ENCODE peak calls at places on chromosomes 3 and 15, in ten cellular contexts. One of them, this sample, is unnamed.

GRCh38 chr15:60399931-60400330 is 2.1 kb upstream of the ANXA2 start:
- DNase-seq in CD4-positive, CD25-positive, alpha-beta regulatory T cell: no peak
- DNase-seq in GM23248: peak; percentile 82
- DNase-seq in psoas muscle: no peak
- DNase-seq in right cardiac atrium: no peak
- DNase-seq in Panc1: no peak
- DNase-seq in breast epithelium: no peak
- DNase-seq in right lobe of liver: no peak
- DNase-seq in heart left ventricle: no peak
- DNase-seq in IMR-90: peak; percentile 84
- DNase-seq in this sample: peak; percentile 79

GRCh38 chr3:181629701-181630100 is 82.0 kb upstream of the SOX2 start:
- DNase-seq in CD4-positive, CD25-positive, alpha-beta regulatory T cell: no peak
- DNase-seq in GM23248: no peak
- DNase-seq in psoas muscle: no peak
- DNase-seq in right cardiac atrium: no peak
- DNase-seq in Panc1: no peak
- DNase-seq in breast epithelium: no peak
- DNase-seq in right lobe of liver: no peak
- DNase-seq in heart left ventricle: no peak
- DNase-seq in IMR-90: no peak
- DNase-seq in this sample: no peak

GRCh38 chr3:58688563-58688962 is 22.0 kb upstream of the FAM3D start:
- DNase-seq in CD4-positive, CD25-positive, alpha-beta regulatory T cell: no peak
- DNase-seq in GM23248: no peak
- DNase-seq in psoas muscle: no peak
- DNase-seq in right cardiac atrium: no peak
- DNase-seq in Panc1: no peak
- DNase-seq in breast epithelium: no peak
- DNase-seq in right lobe of liver: no peak
- DNase-seq in heart left ventricle: no peak
- DNase-seq in IMR-90: no peak
- DNase-seq in this sample: no peak

GRCh38 chr15:40357246-40357645 is 773 bp upstream of the DISP2 start:
- DNase-seq in CD4-positive, CD25-positive, alpha-beta regulatory T cell: no peak
- DNase-seq in GM23248: no peak
- DNase-seq in psoas muscle: no peak
- DNase-seq in right cardiac atrium: no peak
- DNase-seq in Panc1: no peak
- DNase-seq in breast epithelium: no peak
- DNase-seq in right lobe of liver: no peak
- DNase-seq in heart left ventricle: no peak
- DNase-seq in IMR-90: no peak
- DNase-seq in this sample: no peak

GRCh38 chr3:51992017-51992682 is 3.5 kb downstream of the RPL29 start:
- DNase-seq in CD4-positive, CD25-positive, alpha-beta regulatory T cell: no peak
- DNase-seq in GM23248: no peak
- DNase-seq in psoas muscle: no peak
- DNase-seq in right cardiac atrium: no peak
- DNase-seq in Panc1: no peak
- DNase-seq in breast epithelium: no peak
- DNase-seq in right lobe of liver: no peak
- DNase-seq in heart left ventricle: no peak
- DNase-seq in IMR-90: no peak
- DNase-seq in this sample: no peak

GRCh38 chr15:53558384-53558783 is 201.1 kb downstream of the WDR72 start:
- DNase-seq in CD4-positive, CD25-positive, alpha-beta regulatory T cell: no peak
- DNase-seq in GM23248: no peak
- DNase-seq in psoas muscle: no peak
- DNase-seq in right cardiac atrium: no peak
- DNase-seq in Panc1: no peak
- DNase-seq in breast epithelium: no peak
- DNase-seq in right lobe of liver: no peak
- DNase-seq in heart left ventricle: no peak
- DNase-seq in IMR-90: no peak
- DNase-seq in this sample: no peak

GRCh38 chr3:182485306-182485705 is 308.0 kb upstream of the ATP11B start:
- DNase-seq in CD4-positive, CD25-positive, alpha-beta regulatory T cell: no peak
- DNase-seq in GM23248: no peak
- DNase-seq in psoas muscle: no peak
- DNase-seq in right cardiac atrium: no peak
- DNase-seq in Panc1: no peak
- DNase-seq in breast epithelium: no peak
- DNase-seq in right lobe of liver: no peak
- DNase-seq in heart left ventricle: no peak
- DNase-seq in IMR-90: no peak
- DNase-seq in this sample: no peak

GRCh38 chr3:63508305-63508704 is 144.2 kb upstream of the SNTN start:
- DNase-seq in CD4-positive, CD25-positive, alpha-beta regulatory T cell: no peak
- DNase-seq in GM23248: peak; percentile 7
- DNase-seq in psoas muscle: no peak
- DNase-seq in right cardiac atrium: no peak
- DNase-seq in Panc1: no peak
- DNase-seq in breast epithelium: no peak
- DNase-seq in right lobe of liver: no peak
- DNase-seq in heart left ventricle: no peak
- DNase-seq in IMR-90: no peak
- DNase-seq in this sample: no peak

GRCh38 chr3:73074681-73075305 is 13.3 kb downstream of the EBLN2 start:
- DNase-seq in CD4-positive, CD25-positive, alpha-beta regulatory T cell: no peak
- DNase-seq in GM23248: peak; percentile 10
- DNase-seq in psoas muscle: no peak
- DNase-seq in right cardiac atrium: no peak
- DNase-seq in Panc1: no peak
- DNase-seq in breast epithelium: no peak
- DNase-seq in right lobe of liver: no peak
- DNase-seq in heart left ventricle: no peak
- DNase-seq in IMR-90: no peak
- DNase-seq in this sample: peak; percentile 85

GRCh38 chr15:50916395-50916794 is 7.9 kb downstream of the AP4E1 start:
- DNase-seq in CD4-positive, CD25-positive, alpha-beta regulatory T cell: no peak
- DNase-seq in GM23248: no peak
- DNase-seq in psoas muscle: no peak
- DNase-seq in right cardiac atrium: no peak
- DNase-seq in Panc1: no peak
- DNase-seq in breast epithelium: no peak
- DNase-seq in right lobe of liver: no peak
- DNase-seq in heart left ventricle: no peak
- DNase-seq in IMR-90: no peak
- DNase-seq in this sample: no peak

GRCh38 chr15:61820212-61820611 is 240.0 kb downstream of the VPS13C start:
- DNase-seq in CD4-positive, CD25-positive, alpha-beta regulatory T cell: no peak
- DNase-seq in GM23248: no peak
- DNase-seq in psoas muscle: no peak
- DNase-seq in right cardiac atrium: no peak
- DNase-seq in Panc1: no peak
- DNase-seq in breast epithelium: no peak
- DNase-seq in right lobe of liver: no peak
- DNase-seq in heart left ventricle: no peak
- DNase-seq in IMR-90: no peak
- DNase-seq in this sample: no peak

GRCh38 chr3:4981160-4981687 is 2.0 kb downstream of the BHLHE40 start:
- DNase-seq in CD4-positive, CD25-positive, alpha-beta regulatory T cell: peak; percentile 23
- DNase-seq in GM23248: peak; percentile 58
- DNase-seq in psoas muscle: no peak
- DNase-seq in right cardiac atrium: no peak
- DNase-seq in Panc1: no peak
- DNase-seq in breast epithelium: no peak
- DNase-seq in right lobe of liver: no peak
- DNase-seq in heart left ventricle: no peak
- DNase-seq in IMR-90: peak; percentile 34
- DNase-seq in this sample: peak; percentile 33

GRCh38 chr3:4978966-4979400 is 254 bp upstream of the BHLHE40 start:
- DNase-seq in CD4-positive, CD25-positive, alpha-beta regulatory T cell: peak; percentile 91
- DNase-seq in GM23248: peak; percentile 99
- DNase-seq in psoas muscle: peak; percentile 96
- DNase-seq in right cardiac atrium: peak; percentile 97
- DNase-seq in Panc1: no peak
- DNase-seq in breast epithelium: peak; percentile 97
- DNase-seq in right lobe of liver: peak; percentile 99
- DNase-seq in heart left ventricle: peak; percentile 98
- DNase-seq in IMR-90: peak; percentile 99
- DNase-seq in this sample: peak; percentile 99

GRCh38 chr3:4980229-4981159 is 1.3 kb downstream of the BHLHE40 start:
- DNase-seq in CD4-positive, CD25-positive, alpha-beta regulatory T cell: peak; percentile 85
- DNase-seq in GM23248: peak; percentile 97
- DNase-seq in psoas muscle: peak; percentile 92
- DNase-seq in right cardiac atrium: peak; percentile 97
- DNase-seq in Panc1: no peak
- DNase-seq in breast epithelium: peak; percentile 89
- DNase-seq in right lobe of liver: peak; percentile 90
- DNase-seq in heart left ventricle: peak; percentile 95
- DNase-seq in IMR-90: peak; percentile 92
- DNase-seq in this sample: peak; percentile 96

GRCh38 chr3:4978259-4978965 is 825 bp upstream of the BHLHE40 start:
- DNase-seq in CD4-positive, CD25-positive, alpha-beta regulatory T cell: peak; percentile 72
- DNase-seq in GM23248: peak; percentile 99
- DNase-seq in psoas muscle: peak; percentile 98
- DNase-seq in right cardiac atrium: peak; percentile 99
- DNase-seq in Panc1: no peak
- DNase-seq in breast epithelium: peak; percentile 95
- DNase-seq in right lobe of liver: peak; percentile 99
- DNase-seq in heart left ventricle: peak; percentile 98
- DNase-seq in IMR-90: peak; percentile 97
- DNase-seq in this sample: peak; percentile 99

DNA sequence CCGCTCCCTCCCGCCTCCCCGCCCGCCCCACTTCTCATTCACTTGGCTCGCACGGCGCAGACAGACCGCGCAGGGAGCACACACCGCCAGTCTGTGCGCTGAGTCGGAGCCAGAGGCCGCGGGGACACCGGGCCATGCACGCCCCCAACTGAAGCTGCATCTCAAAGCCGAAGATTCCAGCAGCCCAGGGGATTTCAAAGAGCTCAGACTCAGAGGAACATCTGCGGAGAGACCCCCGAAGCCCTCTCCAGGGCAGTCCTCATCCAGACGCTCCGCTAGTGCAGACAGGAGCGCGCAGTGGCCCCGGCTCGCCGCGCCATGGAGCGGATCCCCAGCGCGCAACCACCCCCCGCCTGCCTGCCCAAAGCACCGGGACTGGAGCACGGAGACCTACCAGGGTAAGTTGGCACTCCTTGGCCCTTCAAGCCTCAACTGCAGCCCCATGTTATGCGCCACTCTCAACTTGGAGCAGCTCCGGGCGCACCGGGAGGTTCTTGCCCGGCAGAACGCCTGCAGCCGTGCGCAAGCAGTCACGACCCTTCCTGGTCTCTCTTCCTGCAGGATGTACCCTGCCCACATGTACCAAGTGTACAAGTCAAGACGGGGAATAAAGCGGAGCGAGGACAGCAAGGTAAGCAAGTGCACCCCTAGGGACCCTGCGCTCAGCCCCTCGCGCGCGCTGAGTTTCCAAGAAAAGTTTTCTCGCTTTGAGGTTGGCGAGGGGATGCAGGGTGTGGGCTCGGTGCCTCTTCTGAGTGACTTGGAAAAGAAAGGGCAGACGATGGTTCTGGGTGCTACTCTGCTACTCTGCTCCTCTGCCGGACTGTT is at the start of gene BHLHE40:
- DNase-seq in CD4-positive, CD25-positive, alpha-beta regulatory T cell: peak; percentile 61
- DNase-seq in GM23248: no peak
- DNase-seq in psoas muscle: no peak
- DNase-seq in right cardiac atrium: peak; percentile 81
- DNase-seq in Panc1: no peak
- DNase-seq in breast epithelium: peak; percentile 44
- DNase-seq in right lobe of liver: no peak
- DNase-seq in heart left ventricle: peak; percentile 50
- DNase-seq in IMR-90: no peak
- DNase-seq in this sample: no peak
- H3K4me3 ChIP-seq in CD4-positive, CD25-positive, alpha-beta regulatory T cell: peak within 1 kb of the TSS; percentile 74
- H3K4me3 ChIP-seq in GM23248: peak within 1 kb of the TSS; percentile 90
- H3K4me3 ChIP-seq in psoas muscle: peak within 1 kb of the TSS; percentile 99
- H3K4me3 ChIP-seq in right cardiac atrium: peak within 1 kb of the TSS; percentile 64
- H3K4me3 ChIP-seq in Panc1: peak within 1 kb of the TSS; percentile 92
- H3K4me3 ChIP-seq in breast epithelium: peak within 1 kb of the TSS; percentile 96
- H3K4me3 ChIP-seq in right lobe of liver: peak within 1 kb of the TSS; percentile 94
- H3K4me3 ChIP-seq in heart left ventricle: peak within 1 kb of the TSS; percentile 91
- H3K4me3 ChIP-seq in IMR-90: peak within 1 kb of the TSS; percentile 92
- H3K4me3 ChIP-seq in this sample: peak within 1 kb of the TSS; percentile 96

DNA sequence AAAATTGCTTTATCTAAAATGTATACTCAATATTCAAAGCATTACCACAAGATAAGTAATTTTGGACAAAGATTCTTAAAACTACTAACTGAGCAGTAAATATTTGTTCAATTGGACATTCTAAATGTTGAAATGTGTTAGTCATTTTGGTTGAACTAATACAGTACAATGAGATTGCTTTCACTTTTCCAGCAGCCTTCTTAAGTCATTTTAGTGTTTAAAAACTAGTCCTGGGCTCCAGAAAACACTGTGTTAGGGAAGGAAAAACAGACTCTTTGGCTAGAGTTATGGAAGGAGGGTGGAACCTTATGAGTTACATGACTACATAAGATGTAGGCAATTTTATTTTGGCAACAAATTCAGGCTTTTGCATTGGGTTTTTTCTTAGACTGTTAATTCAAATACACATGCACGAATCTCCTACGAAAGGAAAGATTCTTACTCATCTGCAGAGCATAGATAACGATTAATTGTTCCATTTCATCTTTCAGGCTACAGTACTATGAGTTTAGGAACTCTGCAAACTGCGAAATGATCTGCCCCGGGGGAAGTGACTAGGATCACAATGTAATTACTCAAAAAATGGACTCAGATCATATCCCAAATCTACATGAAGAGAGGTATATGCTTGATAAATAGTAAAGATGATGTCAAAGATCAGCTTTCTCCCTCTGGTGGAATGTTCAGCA is 492.8 kb upstream of the MDFIC2 start:
- DNase-seq in CD4-positive, CD25-positive, alpha-beta regulatory T cell: no peak
- DNase-seq in GM23248: peak; percentile 84
- DNase-seq in psoas muscle: no peak
- DNase-seq in right cardiac atrium: no peak
- DNase-seq in Panc1: no peak
- DNase-seq in breast epithelium: no peak
- DNase-seq in right lobe of liver: no peak
- DNase-seq in heart left ventricle: no peak
- DNase-seq in IMR-90: peak; percentile 80
- DNase-seq in this sample: peak; percentile 61
- H3K4me3 ChIP-seq in CD4-positive, CD25-positive, alpha-beta regulatory T cell: no peak overlapping the region
- H3K4me3 ChIP-seq in GM23248: peak overlapping the region; percentile 69
- H3K4me3 ChIP-seq in psoas muscle: no peak overlapping the region
- H3K4me3 ChIP-seq in right cardiac atrium: no peak overlapping the region
- H3K4me3 ChIP-seq in Panc1: no peak overlapping the region
- H3K4me3 ChIP-seq in breast epithelium: no peak overlapping the region
- H3K4me3 ChIP-seq in right lobe of liver: no peak overlapping the region
- H3K4me3 ChIP-seq in heart left ventricle: no peak overlapping the region
- H3K4me3 ChIP-seq in IMR-90: no peak overlapping the region
- H3K4me3 ChIP-seq in this sample: peak overlapping the region; percentile 51

GRCh38 chr3:128853826-128854225 is 25.6 kb upstream of the ACAD9 start:
- DNase-seq in CD4-positive, CD25-positive, alpha-beta regulatory T cell: no peak
- DNase-seq in GM23248: no peak
- DNase-seq in psoas muscle: no peak
- DNase-seq in right cardiac atrium: no peak
- DNase-seq in Panc1: no peak
- DNase-seq in breast epithelium: no peak
- DNase-seq in right lobe of liver: no peak
- DNase-seq in heart left ventricle: no peak
- DNase-seq in IMR-90: no peak
- DNase-seq in this sample: no peak
- H3K4me3 ChIP-seq in CD4-positive, CD25-positive, alpha-beta regulatory T cell: no peak overlapping the region
- H3K4me3 ChIP-seq in GM23248: no peak overlapping the region
- H3K4me3 ChIP-seq in psoas muscle: no peak overlapping the region
- H3K4me3 ChIP-seq in right cardiac atrium: no peak overlapping the region
- H3K4me3 ChIP-seq in Panc1: no peak overlapping the region
- H3K4me3 ChIP-seq in breast epithelium: no peak overlapping the region
- H3K4me3 ChIP-seq in right lobe of liver: no peak overlapping the region
- H3K4me3 ChIP-seq in heart left ventricle: no peak overlapping the region
- H3K4me3 ChIP-seq in IMR-90: no peak overlapping the region
- H3K4me3 ChIP-seq in this sample: no peak overlapping the region

GRCh38 chr3:14425574-14426304 is 23.3 kb downstream of the SLC6A6 start:
- DNase-seq in CD4-positive, CD25-positive, alpha-beta regulatory T cell: peak; percentile 83
- DNase-seq in GM23248: no peak
- DNase-seq in psoas muscle: no peak
- DNase-seq in right cardiac atrium: peak; percentile 41
- DNase-seq in Panc1: no peak
- DNase-seq in breast epithelium: no peak
- DNase-seq in right lobe of liver: no peak
- DNase-seq in heart left ventricle: no peak
- DNase-seq in IMR-90: no peak
- DNase-seq in this sample: no peak
- H3K4me3 ChIP-seq in CD4-positive, CD25-positive, alpha-beta regulatory T cell: peak overlapping the region; percentile 54
- H3K4me3 ChIP-seq in GM23248: no peak overlapping the region
- H3K4me3 ChIP-seq in psoas muscle: no peak overlapping the region
- H3K4me3 ChIP-seq in right cardiac atrium: no peak overlapping the region
- H3K4me3 ChIP-seq in Panc1: no peak overlapping the region
- H3K4me3 ChIP-seq in breast epithelium: no peak overlapping the region
- H3K4me3 ChIP-seq in right lobe of liver: no peak overlapping the region
- H3K4me3 ChIP-seq in heart left ventricle: no peak overlapping the region
- H3K4me3 ChIP-seq in IMR-90: no peak overlapping the region
- H3K4me3 ChIP-seq in this sample: no peak overlapping the region